ENCODE peak calls at places on chromosomes 13 and 19, in eight cellular contexts. H, Q, E, Z, V, D, A and R are unnamed samples.

GRCh38 chr13:22235285-22235949 is 564.5 kb downstream of the FGF9 start:
- DNase-seq in A (no peak), E (peak; percentile 40), Q (no peak), V (no peak), D (no peak), Z (no peak), H (no peak), R (no peak)

GRCh38 chr19:19637523-19638251 is 5.8 kb downstream of the GMIP start:
- DNase-seq in Q (no peak), A (no peak), H (no peak), V (no peak), E (no peak), D (no peak), Z (no peak), R (no peak)

GRCh38 chr19:33819875-33820781 is 23.5 kb downstream of the KCTD15 start:
- DNase-seq in V (peak; percentile 84), H (peak; percentile 76), Z (peak; percentile 69), E (peak; percentile 80), A (peak; percentile 46), D (no peak), Q (peak; percentile 91), R (peak; percentile 96)

GRCh38 chr19:15563325-15563794 is 51.7 kb upstream of the CYP4F8 start:
- DNase-seq in A (no peak), Q (no peak), Z (no peak), D (peak; percentile 52), H (peak; percentile 13), E (no peak), V (peak; percentile 36), R (peak; percentile 16)

GRCh38 chr19:39672473-39672872 is 16.8 kb downstream of the LGALS16 start:
- DNase-seq in E (no peak), H (no peak), Z (no peak), A (no peak), Q (no peak), V (no peak), D (no peak), R (no peak)

GRCh38 chr13:92390217-92390616 is 836.4 kb upstream of the GPC6 start:
- DNase-seq in Z (no peak), H (no peak), V (no peak), A (no peak), Q (no peak), E (no peak), D (peak; percentile 76), R (no peak)

GRCh38 chr13:34361528-34361927 is 543.6 kb downstream of the RFC3 start:
- DNase-seq in Q (no peak), H (peak; percentile 82), Z (no peak), D (no peak), E (no peak), V (no peak), A (no peak), R (peak; percentile 95)

GRCh38 chr13:85509512-85509911 is 289.7 kb downstream of the SLITRK6 start:
- DNase-seq in V (no peak), D (no peak), E (no peak), Q (no peak), A (no peak), H (peak; percentile 16), Z (no peak), R (no peak)

GRCh38 chr13:105774739-105775460 is 760.6 kb downstream of the EFNB2 start:
- DNase-seq in A (no peak), Z (no peak), E (no peak), D (no peak), Q (no peak), V (no peak), H (no peak), R (peak; percentile 90)

GRCh38 chr13:38518328-38518727 is 168.5 kb upstream of the FREM2 start:
- DNase-seq in Z (no peak), Q (no peak), H (no peak), A (no peak), V (no peak), D (no peak), E (no peak), R (no peak)

GRCh38 chr19:33297401-33298145 is 4.8 kb downstream of the CEBPA start:
- DNase-seq in H (no peak), Q (no peak), A (no peak), Z (no peak), D (no peak), V (no peak), E (no peak), R (no peak)